ENCODE peak calls at places on chromosomes 7 and 10, in six cellular contexts. T, C, K, N, H and W are unnamed samples.
A peak's percentile ranks its signal among the peaks of the same experiment; 100 is the strongest.

GRCh38 chr10:47309403-47310089 is 9.5 kb downstream of the GDF10 start:
- DNase-seq in T (peak; percentile 74), C (no peak), K (no peak), N (no peak), H (no peak), W (no peak)

GRCh38 chr7:24346129-24346528 is 62.1 kb downstream of the NPY start:
- DNase-seq in T (no peak), C (no peak), K (no peak), N (no peak), H (no peak), W (no peak)

GRCh38 chr10:17848646-17849045 is 39.5 kb downstream of the MRC1 start:
- DNase-seq in T (no peak), C (no peak), K (no peak), N (no peak), H (no peak), W (no peak)

GRCh38 chr7:103446046-103446520 is at the start of gene SLC26A5:
- DNase-seq in T (no peak), C (no peak), K (peak; percentile 73), N (no peak), H (peak; percentile 18), W (peak; percentile 39)

GRCh38 chr10:125977206-125977605 is 80.8 kb downstream of the FANK1 start:
- DNase-seq in T (no peak), C (no peak), K (peak; percentile 7), N (no peak), H (no peak), W (no peak)

GRCh38 chr10:31075434-31075833 is 43.8 kb upstream of the ZNF438 start:
- DNase-seq in T (no peak), C (no peak), K (no peak), N (no peak), H (no peak), W (no peak)

GRCh38 chr7:64907641-64908326 is 4.7 kb downstream of the ZNF273 start:
- DNase-seq in T (no peak), C (no peak), K (no peak), N (peak; percentile 18), H (no peak), W (no peak)

GRCh38 chr10:57579926-57580325 is 687.8 kb downstream of the IPMK start:
- DNase-seq in T (no peak), C (no peak), K (no peak), N (peak; percentile 46), H (no peak), W (no peak)

GRCh38 chr7:128867842-128868623 is 5.4 kb downstream of the ATP6V1F start:
- DNase-seq in T (no peak), C (no peak), K (no peak), N (no peak), H (no peak), W (no peak)

GRCh38 chr10:7915923-7916322 is 97.6 kb downstream of the TAF3 start:
- DNase-seq in T (no peak), C (no peak), K (no peak), N (no peak), H (no peak), W (no peak)

GRCh38 chr10:78864761-78865517 is 203.8 kb upstream of the ZMIZ1 start:
- DNase-seq in T (peak; percentile 38), C (no peak), K (no peak), N (no peak), H (no peak), W (no peak)

GRCh38 chr10:126243976-126244375 is 144.3 kb downstream of the ADAM12 start:
- DNase-seq in T (no peak), C (no peak), K (no peak), N (no peak), H (no peak), W (no peak)

GRCh38 chr10:44186150-44186549 is 198.7 kb downstream of the CXCL12 start:
- DNase-seq in T (no peak), C (no peak), K (no peak), N (no peak), H (no peak), W (no peak)

GRCh38 chr10:57844387-57844998 is 423.2 kb downstream of the IPMK start:
- DNase-seq in T (no peak), C (no peak), K (no peak), N (no peak), H (no peak), W (no peak)

GRCh38 chr10:132793871-132794849 is 8.2 kb upstream of the NKX6-2 start:
- DNase-seq in T (no peak), C (no peak), K (no peak), N (no peak), H (no peak), W (no peak)

GRCh38 chr10:99938563-99938962 is 71.2 kb downstream of the DNMBP start:
- DNase-seq in T (no peak), C (peak; percentile 66), K (no peak), N (no peak), H (peak; percentile 25), W (peak; percentile 30)

DNA sequence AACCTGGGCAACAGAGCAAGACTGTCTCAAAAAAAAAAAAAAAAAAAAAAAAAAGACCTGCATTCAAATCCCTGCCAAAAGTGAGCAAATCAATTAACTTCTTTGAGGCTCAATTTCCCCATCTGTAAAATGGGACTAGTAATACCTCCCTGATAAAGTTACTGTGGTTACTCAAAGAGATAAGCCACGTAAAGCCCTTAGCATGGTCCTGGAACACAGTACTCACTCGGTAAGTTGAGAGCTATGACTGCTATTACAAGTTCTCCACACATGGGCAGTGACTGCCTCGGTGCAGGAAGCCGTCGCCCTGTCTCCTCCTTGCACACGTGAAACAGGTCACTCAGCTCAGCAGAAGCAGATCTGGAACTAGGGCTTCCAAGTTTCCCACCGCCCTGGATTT is 37.9 kb downstream of the DDIT4 start:
- DNase-seq in T (no peak), C (no peak), K (no peak), N (no peak), H (no peak), W (no peak)
- TF ChIP-seq POLR2A in T (no peak), C (no peak), K (no peak), N (no peak), H (no peak), W (no peak)

GRCh38 chr10:112373912-112374338 is at the start of gene ACSL5:
- DNase-seq in T (no peak), C (no peak), K (no peak), N (peak; percentile 95), H (no peak), W (no peak)
- TF ChIP-seq POLR2AphosphoS5 in T (no peak), C (no peak), K (no peak), N (peak; percentile 44), H (no peak), W (no peak)

DNA sequence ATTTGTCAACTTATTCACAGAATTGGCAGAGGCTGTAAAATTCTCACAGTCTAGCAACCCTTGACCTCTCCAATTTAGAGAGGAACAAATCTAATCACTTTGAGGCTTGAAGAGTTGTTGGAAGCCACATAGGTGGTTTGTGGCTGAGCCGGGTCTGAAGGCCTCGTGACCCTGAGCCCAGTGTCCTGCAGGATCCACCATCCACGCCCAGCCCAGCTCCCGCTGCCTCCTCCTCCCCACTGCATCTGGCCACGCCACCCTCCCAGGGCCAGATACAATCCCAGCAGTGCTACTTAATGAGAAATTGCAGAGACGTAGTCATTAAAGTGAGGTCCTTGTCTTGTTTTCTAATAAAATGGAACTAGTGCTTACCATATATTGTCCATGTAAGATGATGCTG is 81.4 kb upstream of the SHH start:
- DNase-seq in T (no peak), C (no peak), K (no peak), N (no peak), H (no peak), W (no peak)
- TF ChIP-seq TAF1 in T (no peak), C (no peak), K (no peak), N (no peak), H (no peak), W (no peak)

GRCh38 chr7:106048621-106049020 is 63.5 kb downstream of the SYPL1 start:
- DNase-seq in T (no peak), C (no peak), K (no peak), N (no peak), H (no peak), W (no peak)
- TF ChIP-seq POLR2A in T (no peak), C (no peak), K (no peak), N (no peak), H (no peak), W (no peak)

GRCh38 chr10:124353896-124354295 is 64.8 kb downstream of the OAT start:
- DNase-seq in T (no peak), C (no peak), K (no peak), N (no peak), H (no peak), W (no peak)

GRCh38 chr10:124356706-124357582 is 61.8 kb downstream of the OAT start:
- DNase-seq in T (no peak), C (no peak), K (no peak), N (no peak), H (no peak), W (no peak)

GRCh38 chr10:124353091-124353815 is 65.5 kb downstream of the OAT start:
- DNase-seq in T (no peak), C (no peak), K (no peak), N (no peak), H (no peak), W (no peak)

GRCh38 chr10:124357583-124357930 is 61.2 kb downstream of the OAT start:
- DNase-seq in T (no peak), C (no peak), K (no peak), N (no peak), H (no peak), W (no peak)

GRCh38 chr10:124354411-124355382 is 64.0 kb downstream of the OAT start:
- DNase-seq in T (no peak), C (no peak), K (peak; percentile 69), N (peak; percentile 75), H (no peak), W (peak; percentile 59)
- TF ChIP-seq POLR2AphosphoS5 in T (no peak), C (no peak), K (no peak), N (no peak), H (no peak), W (no peak)

GRCh38 chr10:905503-905902 is 26.0 kb downstream of the LARP4B start:
- DNase-seq in T (no peak), C (no peak), K (no peak), N (no peak), H (no peak), W (no peak)

GRCh38 chr10:904403-904802 is 27.1 kb downstream of the LARP4B start:
- DNase-seq in T (no peak), C (no peak), K (no peak), N (no peak), H (no peak), W (no peak)

GRCh38 chr10:905972-906371 is 25.5 kb downstream of the LARP4B start:
- DNase-seq in T (no peak), C (no peak), K (no peak), N (no peak), H (no peak), W (no peak)

GRCh38 chr10:909831-910230 is 21.7 kb downstream of the LARP4B start:
- DNase-seq in T (no peak), C (no peak), K (no peak), N (no peak), H (no peak), W (no peak)
- TF ChIP-seq TAF1 in T (no peak), C (no peak), K (no peak), N (no peak), H (no peak), W (no peak)